ENCODE peak calls at places on chromosome 21, in nine cellular contexts. M is dorsolateral prefrontal cortex; I is neural progenitor cell; O is CD8-positive, alpha-beta T cell; E is heart right ventricle; F is transverse colon; N is left ventricle myocardium inferior; R is endothelial cell of umbilical vein; U is Peyer's patch. X is an unnamed sample.

GRCh38 chr21:44529503-44530125 is 10.4 kb downstream of the KRTAP10-1 start:
- DNase-seq in U (no peak), N (peak), I (no peak), O (no peak), R (no peak), M (peak), F (no peak), E (no peak), X (no peak)

GRCh38 chr21:22120616-22121266 is 1122.5 kb downstream of the NCAM2 start:
- DNase-seq in E (no peak), R (no peak), U (no peak), N (no peak), F (no peak), M (no peak), I (peak), O (no peak), X (no peak)

GRCh38 chr21:45547211-45547900 is 5.1 kb upstream of the SLC19A1 start:
- DNase-seq in E (no peak), O (no peak), N (no peak), M (no peak), U (no peak), R (no peak), I (no peak), F (no peak), X (no peak)

GRCh38 chr21:39633770-39634181 is 21.0 kb downstream of the B3GALT5 start:
- DNase-seq in N (no peak), O (no peak), I (no peak), E (no peak), U (no peak), R (no peak), F (no peak), M (no peak), X (no peak)

GRCh38 chr21:15667010-15667409 is 62.8 kb upstream of the USP25 start:
- DNase-seq in F (no peak), N (no peak), U (no peak), E (no peak), M (no peak), I (no peak), R (no peak), O (no peak), X (no peak)

GRCh38 chr21:16912075-16912474 is 600.8 kb upstream of the CXADR start:
- DNase-seq in M (no peak), E (no peak), O (no peak), I (no peak), N (no peak), U (no peak), R (peak), F (no peak), X (no peak)

GRCh38 chr21:24850121-24850520 is 757.2 kb downstream of the MRPL39 start:
- DNase-seq in U (no peak), M (no peak), E (no peak), F (no peak), I (no peak), O (no peak), N (no peak), R (no peak), X (no peak)

GRCh38 chr21:33562389-33562788 is 19.6 kb downstream of the SON start:
- DNase-seq in I (no peak), U (no peak), E (no peak), R (no peak), O (no peak), M (no peak), F (no peak), N (no peak), X (no peak)

GRCh38 chr21:46116189-46116845 is 18.4 kb downstream of the COL6A2 start:
- DNase-seq in M (peak), I (no peak), N (peak), U (no peak), F (no peak), R (no peak), E (peak), O (no peak), X (peak)

GRCh38 chr21:25171438-25171837 is 435.8 kb downstream of the MRPL39 start:
- DNase-seq in N (no peak), O (no peak), I (no peak), U (no peak), R (no peak), E (no peak), M (no peak), F (no peak), X (no peak)

GRCh38 chr21:28444131-28444530 is 548.5 kb downstream of the LTN1 start:
- DNase-seq in I (no peak), U (no peak), F (no peak), M (no peak), O (no peak), N (no peak), R (no peak), E (no peak), X (no peak)

GRCh38 chr21:45167796-45168222 is 93.4 kb downstream of the ADARB1 start:
- DNase-seq in E (no peak), N (no peak), U (no peak), I (no peak), F (no peak), R (no peak), M (no peak), O (no peak), X (no peak)

GRCh38 chr21:17585875-17586450 is 26.7 kb downstream of the BTG3 start:
- DNase-seq in R (peak), E (peak), F (no peak), O (no peak), U (no peak), I (peak), N (no peak), M (no peak), X (no peak)

GRCh38 chr21:44304041-44304738 is 4.3 kb downstream of the PFKL start:
- DNase-seq in F (peak), R (no peak), M (no peak), E (no peak), U (no peak), O (no peak), N (no peak), I (peak), X (no peak)

GRCh38 chr21:25759573-25759972 is 24.8 kb downstream of the GABPA start:
- DNase-seq in U (no peak), N (no peak), O (no peak), E (no peak), M (no peak), I (no peak), F (no peak), R (no peak), X (no peak)

GRCh38 chr21:44082648-44083436 is 24.4 kb upstream of the PWP2 start:
- DNase-seq in I (no peak), O (no peak), R (no peak), F (no peak), E (no peak), M (peak), N (no peak), U (no peak), X (no peak)

GRCh38 chr21:44833663-44834062 is 15.8 kb upstream of the SUMO3 start:
- DNase-seq in M (no peak), I (no peak), U (no peak), R (no peak), N (no peak), O (no peak), E (no peak), F (no peak), X (no peak)

GRCh38 chr21:33421713-33422393 is 18.6 kb downstream of the IFNGR2 start:
- DNase-seq in I (no peak), R (no peak), F (no peak), O (no peak), U (no peak), M (no peak), E (no peak), N (no peak), X (no peak)

GRCh38 chr21:9839011-9839661 is 682.2 kb upstream of the TPTE start:
- DNase-seq in E (no peak), R (no peak), F (no peak), I (no peak), U (no peak), M (peak), O (no peak), N (peak), X (peak)

GRCh38 chr21:38671716-38672115 is 134.0 kb upstream of the ETS2 start:
- DNase-seq in R (no peak), M (no peak), N (no peak), I (no peak), E (no peak), U (no peak), O (no peak), F (no peak), X (no peak)

GRCh38 chr21:44024895-44025353 is 12.8 kb downstream of the TRAPPC10 start:
- DNase-seq in F (peak), O (no peak), U (no peak), M (peak), R (peak), I (peak), E (peak), N (peak), X (peak)

GRCh38 chr21:21714396-21714795 is 716.2 kb downstream of the NCAM2 start:
- DNase-seq in U (no peak), R (no peak), E (no peak), F (no peak), M (no peak), I (no peak), O (no peak), N (no peak), X (no peak)

GRCh38 chr21:17797967-17798366 is 21.2 kb downstream of the C21orf91 start:
- DNase-seq in U (no peak), M (no peak), R (no peak), I (no peak), O (no peak), N (no peak), E (no peak), F (no peak), X (no peak)

GRCh38 chr21:29187939-29188338 is 57.5 kb downstream of the MAP3K7CL start:
- DNase-seq in E (no peak), F (no peak), U (no peak), N (no peak), O (no peak), M (no peak), R (peak), I (no peak), X (no peak)

GRCh38 chr21:21096956-21097355 is 98.7 kb downstream of the NCAM2 start:
- DNase-seq in E (no peak), N (no peak), F (no peak), R (no peak), M (no peak), U (no peak), I (no peak), O (no peak), X (no peak)

GRCh38 chr21:43923391-43923790 is 58.4 kb downstream of the AGPAT3 start:
- DNase-seq in R (no peak), M (no peak), I (no peak), O (no peak), E (peak), N (no peak), U (no peak), F (no peak), X (no peak)

GRCh38 chr21:21367583-21367982 is 369.4 kb downstream of the NCAM2 start:
- DNase-seq in I (no peak), E (no peak), O (no peak), M (no peak), F (no peak), U (no peak), R (no peak), N (no peak), X (no peak)

GRCh38 chr21:39010629-39011404 is 172.4 kb downstream of the PSMG1 start:
- DNase-seq in I (no peak), F (no peak), U (no peak), M (no peak), R (no peak), N (no peak), O (no peak), E (no peak), X (no peak)

GRCh38 chr21:15667824-15668223 is 62.0 kb upstream of the USP25 start:
- DNase-seq in R (no peak), F (no peak), I (peak), M (no peak), O (no peak), N (no peak), E (no peak), U (no peak), X (no peak)

GRCh38 chr21:44823179-44823654 is 5.4 kb upstream of the SUMO3 start:
- DNase-seq in I (no peak), E (no peak), F (no peak), R (no peak), N (no peak), U (no peak), M (no peak), O (no peak), X (no peak)

GRCh38 chr21:21213297-21213696 is 215.1 kb downstream of the NCAM2 start:
- DNase-seq in N (no peak), E (no peak), R (no peak), F (no peak), U (no peak), O (no peak), M (no peak), I (no peak), X (no peak)

GRCh38 chr21:29660047-29660720 is 279.6 kb downstream of the GRIK1 start:
- DNase-seq in F (no peak), E (no peak), N (no peak), O (no peak), M (no peak), U (no peak), I (no peak), R (no peak), X (no peak)

GRCh38 chr21:40487406-40487805 is 359.6 kb downstream of the DSCAM start:
- DNase-seq in F (no peak), N (no peak), U (no peak), E (no peak), M (no peak), R (no peak), I (no peak), O (no peak), X (no peak)

GRCh38 chr21:17003221-17003620 is 509.6 kb upstream of the CXADR start:
- DNase-seq in M (no peak), R (no peak), F (no peak), U (no peak), I (no peak), N (no peak), E (no peak), O (no peak), X (no peak)

GRCh38 chr21:46038871-46039397 is 57.4 kb downstream of the COL6A1 start:
- DNase-seq in M (peak), U (no peak), E (peak), R (peak), F (no peak), N (peak), I (no peak), O (no peak), X (peak)

GRCh38 chr21:44290327-44291077 is 4.8 kb downstream of the AIRE start:
- DNase-seq in I (no peak), M (no peak), N (no peak), F (no peak), R (no peak), U (no peak), E (no peak), O (no peak), X (no peak)

GRCh38 chr21:43703068-43703880 is 15.7 kb upstream of the PDXK start:
- DNase-seq in N (peak), M (no peak), O (no peak), U (peak), E (peak), R (no peak), F (peak), I (peak), X (no peak)

DNA sequence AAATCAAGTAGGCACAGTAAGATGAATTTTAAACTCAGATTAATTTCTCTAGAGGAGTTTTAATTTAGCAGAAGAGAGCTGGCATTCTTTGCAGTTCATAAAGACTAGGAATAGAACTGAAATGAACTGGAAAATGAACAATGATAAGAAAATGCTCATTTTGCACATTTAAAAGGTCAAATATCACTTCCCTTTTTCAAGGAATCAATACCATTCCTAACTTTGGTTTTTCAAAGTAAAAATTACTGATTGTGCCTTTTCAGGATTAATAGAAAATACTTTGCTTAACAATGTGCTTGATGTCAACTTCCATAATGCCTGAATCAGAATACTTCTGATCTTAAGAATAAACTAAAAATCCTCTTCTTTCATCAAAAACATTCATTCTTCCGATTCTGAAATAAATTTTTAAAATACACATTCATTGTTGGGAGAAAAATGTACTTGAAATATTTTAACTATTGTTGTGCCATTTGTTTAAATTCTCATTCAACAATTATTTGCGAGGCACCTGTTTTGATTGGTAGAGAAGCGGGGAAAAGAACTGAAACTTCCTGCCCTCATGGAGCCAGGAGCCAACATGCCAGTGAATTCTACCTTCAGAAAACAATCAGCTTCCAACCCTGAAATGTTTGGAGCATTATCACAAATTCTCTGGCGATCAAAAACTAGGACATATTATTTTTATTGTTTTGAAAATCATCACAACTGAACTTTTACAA is 2.1 kb downstream of the SCAF4 start:
- DNase-seq in E (no peak), R (no peak), I (no peak), M (no peak), U (no peak), N (no peak), O (no peak), F (no peak), X (no peak)
- H3K27ac ChIP-seq in E (no peak), R (no peak), I (no peak), M (no peak), U (no peak), N (no peak), O (no peak), F (no peak), X (no peak)

GRCh38 chr21:42081931-42082381 is 10.8 kb downstream of the UMODL1 start:
- DNase-seq in R (no peak), I (no peak), F (no peak), M (no peak), N (no peak), E (no peak), U (no peak), O (no peak), X (no peak)
- TF ChIP-seq CTCF in R (no peak), I (no peak), F (no peak), M (no peak), N (no peak), E (no peak), U (no peak), O (no peak), X (no peak)

DNA sequence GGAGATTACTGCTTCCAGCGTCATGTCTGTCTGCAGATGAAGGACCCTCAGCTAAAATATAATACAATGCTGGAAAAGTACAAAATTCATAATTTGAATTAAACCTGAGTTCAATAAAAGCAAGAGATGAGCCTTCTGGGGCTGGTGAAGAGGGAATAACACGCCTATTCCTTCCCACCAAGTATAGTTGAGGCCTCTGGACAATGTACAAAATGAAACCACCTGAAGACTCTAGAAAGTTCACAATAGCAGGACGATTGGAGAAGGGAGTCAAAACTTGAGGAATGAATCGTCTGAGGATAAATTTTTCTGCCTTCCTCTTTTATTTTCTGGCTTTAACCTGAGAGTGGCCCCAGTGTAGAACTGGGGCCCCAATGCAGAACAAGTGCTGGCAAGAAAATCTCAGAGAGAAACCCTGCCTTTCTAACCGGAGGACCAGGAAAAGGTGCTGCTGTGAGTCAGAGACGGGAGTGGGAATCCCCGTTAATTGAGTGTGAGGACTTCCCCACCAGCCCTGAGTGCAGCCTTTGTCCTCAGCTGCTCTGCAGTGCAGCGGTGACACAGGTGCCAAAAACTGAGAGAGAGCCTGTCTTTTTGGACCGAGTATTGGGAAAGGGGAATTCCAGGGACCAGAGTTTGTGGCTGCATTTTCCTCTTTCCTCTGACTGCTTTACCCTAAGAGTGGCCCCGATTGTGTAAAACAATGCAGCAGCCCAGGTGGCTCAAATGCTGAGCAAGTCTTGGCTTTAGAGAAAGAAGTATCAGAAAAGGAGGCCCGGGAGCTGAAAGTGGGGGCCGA is 264.9 kb downstream of the DYRK1A start:
- DNase-seq in R (peak), N (no peak), O (no peak), U (no peak), F (no peak), M (no peak), I (peak), E (peak), X (no peak)
- H3K4me3 ChIP-seq in R (no peak), N (no peak), O (no peak), U (no peak), F (no peak), M (no peak), I (peak), E (peak), X (no peak)

GRCh38 chr21:26842300-26842699 is 2.9 kb downstream of the ADAMTS1 start:
- DNase-seq in I (no peak), F (no peak), E (peak), M (no peak), U (no peak), O (no peak), N (no peak), R (no peak), X (no peak)
- H3K27ac ChIP-seq in I (no peak), F (peak), E (peak), M (peak), U (peak), O (no peak), N (peak), R (peak), X (peak)

DNA sequence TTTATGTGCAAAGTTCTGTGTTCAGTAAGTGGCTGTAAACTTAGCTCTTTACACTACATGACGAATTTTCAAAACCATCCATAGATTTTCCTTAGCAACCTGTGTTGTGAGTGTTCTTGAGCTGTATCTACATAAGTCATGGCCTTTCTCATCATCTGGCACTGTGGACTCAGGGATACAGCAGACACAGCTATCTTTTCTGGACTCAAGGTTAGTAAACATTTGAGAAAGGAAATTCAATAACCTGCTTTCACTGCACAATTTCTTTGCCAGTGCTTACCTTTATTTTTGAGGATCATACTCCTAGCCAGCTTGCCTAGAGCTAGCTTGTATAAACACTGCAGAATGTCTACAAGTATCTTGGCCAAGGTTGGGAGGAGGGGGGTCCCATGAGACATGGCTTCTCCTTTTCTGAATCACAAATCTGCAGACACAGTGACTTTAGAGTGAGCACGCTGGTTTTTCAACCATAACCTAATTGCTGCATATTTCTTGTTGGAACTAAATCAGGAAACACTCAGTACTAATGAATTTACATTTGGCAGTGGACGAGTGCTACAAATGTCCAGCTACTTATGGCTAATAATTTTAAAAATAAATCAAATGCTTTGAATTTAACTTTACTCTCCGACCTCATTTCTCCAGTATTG is 27.2 kb downstream of the ADAMTS5 start:
- DNase-seq in N (peak), I (no peak), M (no peak), O (no peak), U (no peak), F (no peak), E (peak), R (no peak), X (no peak)
- TF ChIP-seq CTCF in N (no peak), I (no peak), M (no peak), O (no peak), U (no peak), F (peak), E (no peak), R (no peak), X (no peak)

DNA sequence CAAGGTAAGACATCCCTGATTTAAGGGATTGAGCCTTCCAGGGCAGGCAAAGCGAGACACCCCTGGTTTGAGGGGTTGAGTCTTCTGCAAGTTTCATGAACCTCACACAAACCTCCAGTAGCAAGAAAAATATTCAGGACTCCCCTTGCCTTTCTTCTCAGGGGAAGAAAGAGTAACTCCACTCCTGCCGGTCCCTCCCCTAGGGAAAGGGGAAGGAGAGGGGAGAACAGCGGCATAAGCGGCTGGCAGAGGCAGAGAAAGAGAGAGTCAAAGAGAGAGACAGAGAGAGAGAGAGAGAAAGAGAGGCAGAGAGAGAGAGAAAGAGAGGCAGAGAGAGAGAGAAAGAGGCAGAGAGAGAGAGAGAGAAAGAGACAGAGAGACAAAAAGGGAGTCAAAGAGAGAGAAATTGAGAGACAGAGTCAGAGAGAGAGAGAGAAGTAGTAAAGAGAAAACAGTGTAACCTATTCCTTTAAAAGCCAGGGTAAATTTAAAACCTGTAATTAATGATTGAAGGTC is 29.5 kb upstream of the CBR3 start:
- DNase-seq in M (no peak), E (no peak), I (no peak), U (no peak), O (no peak), R (no peak), F (no peak), N (no peak), X (no peak)
- H3K4me3 ChIP-seq in M (peak), E (no peak), I (no peak), U (no peak), O (no peak), R (no peak), F (no peak), N (peak), X (peak)